ENCODE peak calls at places on chromosome 13, in seven cellular contexts. R, Y, W, O, T, J and M are unnamed samples.
A peak's percentile ranks its signal among the peaks of the same experiment; 100 is the strongest.

GRCh38 chr13:108859202-108860012 is 230.0 kb downstream of the MYO16 start:
- DNase-seq in T (no peak), J (no peak), Y (no peak), R (peak; percentile 59), W (no peak), O (no peak), M (no peak)

GRCh38 chr13:97367427-97367826 is 66.5 kb upstream of the RAP2A start:
- DNase-seq in J (peak; percentile 18), O (no peak), R (peak; percentile 84), T (no peak), W (peak; percentile 59), Y (peak; percentile 28), M (no peak)

GRCh38 chr13:39856714-39857113 is 201.3 kb downstream of the COG6 start:
- DNase-seq in O (no peak), T (no peak), Y (no peak), J (no peak), R (no peak), W (no peak), M (no peak)

GRCh38 chr13:32320528-32320927 is 5.2 kb downstream of the BRCA2 start:
- DNase-seq in J (no peak), W (no peak), O (no peak), R (no peak), Y (no peak), T (no peak), M (no peak)

GRCh38 chr13:38398810-38399493 is 49.3 kb downstream of the UFM1 start:
- DNase-seq in J (no peak), Y (no peak), T (no peak), O (no peak), W (no peak), R (peak; percentile 92), M (no peak)

GRCh38 chr13:21777166-21777565 is 106.3 kb downstream of the FGF9 start:
- DNase-seq in O (no peak), T (no peak), J (no peak), Y (no peak), W (no peak), R (no peak), M (no peak)

GRCh38 chr13:73254827-73255226 is 196.0 kb downstream of the KLF5 start:
- DNase-seq in W (no peak), Y (no peak), J (peak; percentile 19), O (no peak), R (no peak), T (no peak), M (no peak)

GRCh38 chr13:43629691-43630480 is 156.9 kb downstream of the ENOX1 start:
- DNase-seq in W (peak; percentile 21), R (peak; percentile 33), T (no peak), Y (no peak), J (peak; percentile 68), O (no peak), M (no peak)

GRCh38 chr13:113856716-113857065 is 7.2 kb downstream of the GAS6 start:
- DNase-seq in T (no peak), O (no peak), R (peak; percentile 71), W (no peak), Y (no peak), J (no peak), M (no peak)

GRCh38 chr13:106230450-106230849 is 305.0 kb downstream of the EFNB2 start:
- DNase-seq in R (peak; percentile 76), J (peak; percentile 84), O (no peak), Y (no peak), W (no peak), T (no peak), M (no peak)

GRCh38 chr13:49649963-49650312 is 21.6 kb downstream of the ARL11 start:
- DNase-seq in W (no peak), T (no peak), Y (peak; percentile 83), O (no peak), R (no peak), J (no peak), M (no peak)

GRCh38 chr13:39942901-39943273 is 287.4 kb downstream of the COG6 start:
- DNase-seq in O (peak; percentile 58), W (peak; percentile 88), T (peak; percentile 80), Y (peak; percentile 36), R (peak; percentile 92), J (peak; percentile 95), M (peak; percentile 75)

GRCh38 chr13:90968510-90968909 is 379.0 kb upstream of the MIR17HG start:
- DNase-seq in Y (no peak), R (peak; percentile 1), T (peak; percentile 4), J (peak; percentile 46), O (no peak), W (peak; percentile 65), M (no peak)

GRCh38 chr13:20666948-20667347 is 36.6 kb upstream of the IL17D start:
- DNase-seq in O (no peak), J (no peak), T (no peak), R (no peak), W (no peak), Y (no peak), M (no peak)

GRCh38 chr13:32019612-32020233 is 11.9 kb upstream of the FRY start:
- DNase-seq in J (peak; percentile 63), O (peak; percentile 21), W (peak; percentile 76), Y (peak; percentile 8), T (peak; percentile 37), R (peak; percentile 76), M (peak; percentile 67)

GRCh38 chr13:19159181-19159580 is 22.4 kb downstream of the TUBA3C start:
- DNase-seq in J (no peak), W (no peak), R (no peak), O (no peak), Y (no peak), T (no peak), M (no peak)

GRCh38 chr13:52830946-52831345 is 17.5 kb downstream of the PCDH8 start:
- DNase-seq in Y (no peak), W (no peak), T (no peak), O (no peak), R (no peak), J (peak; percentile 21), M (no peak)

GRCh38 chr13:21812192-21812626 is 141.3 kb downstream of the FGF9 start:
- DNase-seq in O (no peak), Y (no peak), J (no peak), W (peak; percentile 60), T (no peak), R (no peak), M (no peak)

GRCh38 chr13:99863789-99864626 is 107.6 kb downstream of the ZIC5 start:
- DNase-seq in R (no peak), W (no peak), Y (no peak), O (no peak), J (no peak), T (no peak), M (no peak)

GRCh38 chr13:40484101-40484800 is 182.2 kb downstream of the FOXO1 start:
- DNase-seq in J (no peak), R (no peak), T (no peak), O (no peak), Y (no peak), W (no peak), M (no peak)

GRCh38 chr13:98405690-98406344 is 171.1 kb downstream of the STK24 start:
- DNase-seq in O (no peak), W (no peak), Y (no peak), J (no peak), R (no peak), T (no peak), M (no peak)

GRCh38 chr13:37277007-37277406 is 171.5 kb upstream of the CSNK1A1L start:
- DNase-seq in Y (no peak), J (no peak), O (no peak), W (no peak), T (no peak), R (no peak), M (no peak)

GRCh38 chr13:32491028-32491427 is 47.6 kb downstream of the N4BP2L2 start:
- DNase-seq in Y (no peak), R (no peak), O (no peak), W (no peak), T (no peak), J (no peak), M (no peak)

DNA sequence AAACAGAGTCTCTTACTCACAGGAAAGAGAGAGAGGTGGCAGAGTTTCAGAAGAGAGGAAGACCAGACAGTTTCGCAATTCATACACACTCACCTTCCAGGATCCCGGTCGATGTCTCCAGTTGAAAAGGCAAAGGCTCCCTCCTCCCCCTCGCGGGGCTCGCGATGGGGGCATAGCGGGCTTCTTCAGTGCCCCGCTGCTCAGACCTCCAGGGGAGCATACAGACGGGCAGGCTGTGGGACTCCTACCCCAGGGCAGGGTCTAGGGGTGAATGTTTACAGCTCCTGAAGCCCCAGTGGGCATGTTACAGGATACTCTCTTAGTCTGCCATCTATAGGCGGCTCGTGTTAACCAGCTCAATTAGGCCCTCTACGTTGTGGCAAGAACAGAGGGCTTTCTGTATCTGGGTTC is 139.2 kb downstream of the SLITRK5 start:
- DNase-seq in W (peak; percentile 65), Y (no peak), J (no peak), T (no peak), O (no peak), R (peak; percentile 3), M (no peak)
- TF ChIP-seq CTCF in W (peak; percentile 57), Y (no peak), J (no peak), T (no peak), O (no peak), R (no peak), M (no peak)

GRCh38 chr13:29524641-29525040 is 70.8 kb downstream of the SLC7A1 start:
- DNase-seq in T (no peak), O (no peak), Y (no peak), R (no peak), W (no peak), J (no peak), M (no peak)
- TF ChIP-seq CTCF in T (no peak), O (no peak), Y (no peak), R (no peak), W (no peak), J (no peak), M (no peak)

GRCh38 chr13:51768378-51768921 is 35.5 kb downstream of the DHRS12 start:
- DNase-seq in J (no peak), W (peak; percentile 66), T (no peak), O (no peak), Y (no peak), R (no peak), M (no peak)
- TF ChIP-seq CTCF in J (no peak), W (peak; percentile 67), T (no peak), O (no peak), Y (no peak), R (no peak), M (no peak)

GRCh38 chr13:48296528-48296927 is 7.0 kb upstream of the RB1 start:
- DNase-seq in J (no peak), T (no peak), Y (no peak), O (no peak), W (no peak), R (no peak), M (no peak)

GRCh38 chr13:48295271-48295670 is 8.3 kb upstream of the RB1 start:
- DNase-seq in O (no peak), J (no peak), T (no peak), R (no peak), W (no peak), Y (no peak), M (no peak)

GRCh38 chr13:48294670-48295069 is 8.9 kb upstream of the RB1 start:
- DNase-seq in Y (no peak), O (no peak), R (no peak), T (no peak), W (no peak), J (no peak), M (no peak)

GRCh38 chr13:48291730-48292129 is 11.8 kb upstream of the RB1 start:
- DNase-seq in T (no peak), O (no peak), J (no peak), W (no peak), Y (no peak), R (no peak), M (no peak)

DNA sequence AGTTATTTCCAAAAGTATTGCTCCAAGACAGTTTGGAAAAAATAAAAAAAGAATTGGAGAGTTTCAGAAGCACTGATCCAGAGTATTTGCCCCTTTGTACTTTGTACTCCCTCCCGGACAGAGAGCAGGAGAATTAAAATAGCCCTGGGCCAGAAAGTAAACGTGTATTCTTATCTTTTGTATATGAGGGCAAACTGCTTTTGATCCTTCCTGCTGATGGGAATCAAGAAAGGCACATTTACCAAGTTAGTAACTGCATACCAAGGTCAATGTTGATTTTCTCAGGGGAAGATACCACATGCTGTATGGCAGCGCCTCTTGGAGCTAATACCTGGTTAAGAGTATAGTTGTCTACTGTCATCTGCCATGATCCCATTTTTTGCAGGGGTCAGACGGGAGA is 10.9 kb upstream of the RB1 start:
- DNase-seq in T (no peak), O (no peak), W (no peak), Y (no peak), J (no peak), R (no peak), M (no peak)
- TF ChIP-seq CTCF in T (no peak), O (no peak), W (no peak), Y (no peak), J (no peak), R (no peak), M (no peak)